ENCODE peak calls at places on chromosomes 6 and 20, in eight cellular contexts. O is heart left ventricle, Q is substantia nigra, A is SK-N-SH, J is astrocyte, D is caudate nucleus, E is body of pancreas, L is tibial artery. I is an unnamed sample.

GRCh38 chr6:117829594-117830319 is 77.3 kb upstream of the SLC35F1 start:
- DNase-seq in O (no peak), Q (no peak), A (peak; percentile 27), J (peak; percentile 29), D (no peak), E (peak; percentile 15), L (no peak), I (peak; percentile 17)

GRCh38 chr20:3698511-3699436 is 13.6 kb downstream of the SIGLEC1 start:
- DNase-seq in O (no peak), Q (no peak), A (no peak), J (no peak), D (no peak), E (no peak), L (no peak), I (no peak)

GRCh38 chr6:44527961-44528644 is 140.6 kb downstream of the CDC5L start:
- DNase-seq in O (no peak), Q (no peak), A (no peak), J (no peak), D (no peak), E (no peak), L (no peak), I (no peak)

GRCh38 chr20:11499235-11499634 is 418.5 kb upstream of the BTBD3 start:
- DNase-seq in O (no peak), Q (no peak), A (no peak), J (peak; percentile 18), D (no peak), E (no peak), L (no peak), I (no peak)

GRCh38 chr20:60036346-60037119 is 78.3 kb downstream of the CDH26 start:
- DNase-seq in O (no peak), Q (no peak), A (no peak), J (no peak), D (no peak), E (no peak), L (no peak), I (no peak)

GRCh38 chr6:108156180-108156937 is 9.5 kb upstream of the NR2E1 start:
- DNase-seq in O (no peak), Q (no peak), A (no peak), J (no peak), D (no peak), E (no peak), L (no peak), I (peak; percentile 54)

GRCh38 chr20:54017846-54018245 is 52.5 kb downstream of the BCAS1 start:
- DNase-seq in O (no peak), Q (no peak), A (no peak), J (no peak), D (no peak), E (no peak), L (no peak), I (no peak)

GRCh38 chr6:154239392-154239791 is 117.2 kb downstream of the IPCEF1 start:
- DNase-seq in O (no peak), Q (no peak), A (no peak), J (no peak), D (no peak), E (no peak), L (no peak), I (no peak)

GRCh38 chr20:53672484-53673129 is 79.0 kb upstream of the ZNF217 start:
- DNase-seq in O (no peak), Q (no peak), A (no peak), J (peak; percentile 71), D (no peak), E (no peak), L (no peak), I (no peak)

GRCh38 chr20:33444797-33445560 is 1.4 kb upstream of the SNTA1 start:
- DNase-seq in O (no peak), Q (no peak), A (no peak), J (no peak), D (no peak), E (peak; percentile 44), L (no peak), I (no peak)

GRCh38 chr20:21269772-21270171 is 33.4 kb upstream of the XRN2 start:
- DNase-seq in O (no peak), Q (no peak), A (no peak), J (no peak), D (no peak), E (no peak), L (no peak), I (no peak)

GRCh38 chr20:16615199-16615598 is 42.0 kb upstream of the KIF16B start:
- DNase-seq in O (peak; percentile 21), Q (no peak), A (peak; percentile 27), J (peak; percentile 46), D (no peak), E (no peak), L (no peak), I (no peak)

GRCh38 chr6:7201732-7202541 is 94.2 kb downstream of the RREB1 start:
- DNase-seq in O (peak; percentile 68), Q (peak; percentile 69), A (no peak), J (no peak), D (no peak), E (no peak), L (peak; percentile 74), I (no peak)

GRCh38 chr20:45138451-45139300 is 14.4 kb upstream of the WFDC12 start:
- DNase-seq in O (peak; percentile 33), Q (peak; percentile 2), A (peak; percentile 39), J (no peak), D (no peak), E (peak; percentile 64), L (no peak), I (peak; percentile 99)

GRCh38 chr6:10540073-10540746 is 19.1 kb downstream of the GCNT2 start:
- DNase-seq in O (no peak), Q (no peak), A (no peak), J (no peak), D (no peak), E (no peak), L (no peak), I (no peak)
- H3K27ac ChIP-seq in O (no peak overlapping the region), Q (no peak overlapping the region), A (no peak overlapping the region), J (no peak overlapping the region), D (no peak overlapping the region), E (no peak overlapping the region), L (no peak overlapping the region), I (no peak overlapping the region)

DNA sequence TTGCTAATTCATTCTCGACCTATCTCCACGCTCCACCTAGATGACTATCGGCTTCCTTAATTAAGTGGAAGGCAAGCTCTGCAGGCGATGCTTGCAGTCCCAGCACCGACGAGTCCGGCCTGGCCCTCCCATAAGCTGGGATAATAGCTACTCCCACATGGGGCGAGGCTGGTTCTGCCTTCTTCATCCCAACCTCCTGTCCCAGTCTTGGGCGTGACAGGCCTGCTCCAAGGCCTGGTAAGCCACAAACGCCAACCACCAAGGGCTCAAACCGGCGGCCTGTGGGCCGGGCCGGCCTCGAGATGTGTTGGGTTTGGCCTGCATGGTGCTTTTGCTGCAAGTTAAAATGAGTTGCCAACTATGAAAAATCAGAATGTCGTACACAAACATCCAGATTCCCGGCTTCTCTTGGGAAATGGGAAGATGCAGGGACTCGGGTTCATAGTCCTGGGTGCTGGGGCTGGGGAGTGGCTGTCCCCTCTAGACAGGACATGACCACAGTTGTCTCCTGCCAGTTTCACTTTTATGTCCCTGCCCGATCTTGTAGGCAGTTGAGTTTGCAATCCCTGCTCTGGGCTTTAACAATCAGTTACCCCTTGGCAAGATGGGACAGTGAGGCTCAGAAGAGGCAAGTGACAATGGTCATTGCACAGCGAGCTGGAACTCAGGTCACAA is 32.8 kb downstream of the CEBPB start:
- DNase-seq in O (no peak), Q (no peak), A (no peak), J (no peak), D (no peak), E (no peak), L (no peak), I (no peak)
- H3K27ac ChIP-seq in O (peak overlapping the region; percentile 68), Q (no peak overlapping the region), A (no peak overlapping the region), J (no peak overlapping the region), D (no peak overlapping the region), E (no peak overlapping the region), L (peak overlapping the region; percentile 79), I (no peak overlapping the region)

DNA sequence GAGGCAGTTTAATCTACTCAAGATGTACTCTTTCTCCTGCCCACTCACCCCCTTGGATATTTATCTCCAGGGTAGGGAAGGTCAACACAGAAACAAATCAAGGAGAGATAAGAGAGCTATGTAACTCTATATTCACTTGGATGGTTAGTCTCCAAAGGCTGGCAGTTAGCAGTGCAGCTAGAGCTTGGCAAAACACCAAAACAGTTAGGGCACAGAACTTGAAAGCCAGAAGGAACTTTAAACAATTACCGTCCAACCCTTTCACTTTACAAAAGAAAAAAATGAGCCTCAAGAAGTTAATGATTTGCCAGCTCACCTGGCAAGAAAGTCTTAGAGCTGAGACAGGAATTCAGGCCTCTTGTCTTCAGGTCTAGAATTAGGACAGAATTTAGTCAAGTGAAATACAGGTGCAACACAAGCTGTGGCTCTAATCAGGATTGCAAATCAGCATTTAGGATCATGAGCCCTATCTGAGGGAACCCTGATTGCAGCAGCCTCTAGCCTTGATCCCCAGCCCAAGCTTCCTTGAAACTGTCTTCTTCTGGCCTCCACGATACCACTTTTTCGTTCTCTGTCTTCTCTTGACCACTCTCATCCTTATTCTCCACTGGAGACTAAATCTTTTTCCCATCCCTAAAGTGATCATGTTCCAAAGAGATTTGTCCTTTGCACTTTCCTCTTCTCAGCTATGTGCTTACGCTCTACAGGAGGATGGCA is 14.9 kb downstream of the NEDD9 start:
- DNase-seq in O (no peak), Q (no peak), A (no peak), J (no peak), D (no peak), E (peak; percentile 53), L (no peak), I (no peak)
- H3K27ac ChIP-seq in O (peak overlapping the region; percentile 88), Q (no peak overlapping the region), A (peak overlapping the region; percentile 76), J (no peak overlapping the region), D (no peak overlapping the region), E (peak overlapping the region; percentile 71), L (peak overlapping the region; percentile 40), I (no peak overlapping the region)

DNA sequence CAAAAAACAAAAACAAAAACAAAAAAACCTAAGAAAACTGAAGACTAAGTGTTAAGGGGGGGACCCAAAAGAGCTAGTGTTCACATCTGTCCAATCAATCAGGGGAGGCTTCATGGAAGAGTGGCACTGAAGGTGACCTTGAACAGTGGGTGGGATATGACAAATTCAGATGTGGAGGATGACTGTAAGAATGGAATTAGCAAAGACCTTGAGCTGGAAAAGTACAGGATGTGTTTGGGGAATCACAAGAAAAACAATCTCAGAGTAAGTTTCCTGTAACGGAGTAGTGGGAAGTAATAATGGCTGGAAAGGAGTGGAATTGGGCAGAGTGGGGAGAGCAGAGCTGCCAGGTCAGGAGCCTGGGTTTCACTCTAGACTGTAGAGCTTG is 2.9 kb upstream of the IER3 start:
- DNase-seq in O (no peak), Q (no peak), A (no peak), J (no peak), D (no peak), E (no peak), L (no peak), I (no peak)
- H3K27ac ChIP-seq in O (no peak overlapping the region), Q (no peak overlapping the region), A (no peak overlapping the region), J (peak overlapping the region; percentile 77), D (no peak overlapping the region), E (peak overlapping the region; percentile 82), L (no peak overlapping the region), I (no peak overlapping the region)

GRCh38 chr6:20253021-20253420 is 40.8 kb upstream of the MBOAT1 start:
- DNase-seq in O (no peak), Q (no peak), A (no peak), J (no peak), D (no peak), E (no peak), L (no peak), I (no peak)
- H3K27ac ChIP-seq in O (no peak overlapping the region), Q (no peak overlapping the region), A (no peak overlapping the region), J (no peak overlapping the region), D (no peak overlapping the region), E (no peak overlapping the region), L (no peak overlapping the region), I (no peak overlapping the region)